ENCODE peak calls at places on chromosomes 11 and 22, in five cellular contexts. F is stimulated activated CD8-positive, alpha-beta memory T cell treated with anti-CD3 and anti-CD28 coated beads, Interleukin-15, amount 100 ng/mL, for 4 hours; V is lower leg skin; I is A172; C is body of pancreas. E is an unnamed sample.

GRCh38 chr11:122779047-122779629 is 59.2 kb upstream of the CRTAM start:
- DNase-seq in C (no peak), F (no peak), I (no peak), V (no peak), E (no peak)

GRCh38 chr22:38957808-38958207 is 399 bp downstream of the APOBEC3A start:
- DNase-seq in I (no peak), F (no peak), C (no peak), V (no peak), E (no peak)

GRCh38 chr22:26553056-26553752 is 36.7 kb downstream of the TPST2 start:
- DNase-seq in F (no peak), C (peak), V (no peak), I (peak), E (no peak)

GRCh38 chr11:67482275-67482735 is 521 bp upstream of the AIP start:
- DNase-seq in C (no peak), F (no peak), I (no peak), V (no peak), E (no peak)

GRCh38 chr11:17273668-17274321 is 2.7 kb upstream of the NUCB2 start:
- DNase-seq in C (no peak), F (no peak), I (no peak), V (no peak), E (no peak)

GRCh38 chr11:64353101-64353738 is 5.7 kb upstream of the RPS6KA4 start:
- DNase-seq in C (no peak), I (no peak), F (no peak), V (no peak), E (no peak)

GRCh38 chr22:41563051-41563711 is 2.4 kb downstream of the CSDC2 start:
- DNase-seq in F (no peak), V (no peak), C (peak), I (peak), E (no peak)

GRCh38 chr22:24834845-24835570 is 29.0 kb downstream of the SGSM1 start:
- DNase-seq in F (no peak), C (peak), V (no peak), I (no peak), E (no peak)

GRCh38 chr11:13007182-13007581 is 1.9 kb upstream of the RASSF10 start:
- DNase-seq in I (no peak), C (no peak), V (no peak), F (no peak), E (no peak)

E was measured in stomach.